ENCODE peak calls at places on chromosomes 13 and 19, in five cellular contexts. K is IMR-90, A is mesendoderm, B is neuronal stem cell, Y is mesenchymal stem cell. Q is an unnamed sample.

GRCh38 chr19:1750343-1751021 is 2.8 kb upstream of the ONECUT3 start:
- DNase-seq in K (no peak), B (no peak), A (no peak), Y (no peak), Q (no peak)

GRCh38 chr19:21492932-21493906 is 12.2 kb upstream of the ZNF429 start:
- DNase-seq in B (no peak), K (no peak), A (no peak), Y (no peak), Q (no peak)

GRCh38 chr19:48480151-48480475 is 10.9 kb downstream of the CYTH2 start:
- DNase-seq in Y (no peak), A (no peak), B (no peak), K (no peak), Q (no peak)

GRCh38 chr13:99376132-99376531 is 68.9 kb upstream of the GPR183 start:
- DNase-seq in B (no peak), K (no peak), Y (no peak), A (no peak), Q (no peak)

GRCh38 chr13:70218618-70219017 is 110.4 kb upstream of the KLHL1 start:
- DNase-seq in Y (no peak), K (no peak), B (no peak), A (no peak), Q (no peak)

GRCh38 chr19:383922-384800 is 24.8 kb downstream of the C2CD4C start:
- DNase-seq in Y (peak), A (peak), B (no peak), K (no peak), Q (peak)

GRCh38 chr13:62512194-62513141 is 1096.8 kb upstream of the PCDH20 start:
- DNase-seq in Y (peak), A (peak), K (peak), B (peak), Q (peak)

GRCh38 chr13:92461831-92462230 is 764.8 kb upstream of the GPC6 start:
- DNase-seq in Y (no peak), A (no peak), B (no peak), K (no peak), Q (no peak)

GRCh38 chr19:56104423-56104822 is 16.7 kb downstream of the ZNF787 start:
- DNase-seq in K (no peak), A (no peak), B (no peak), Y (no peak), Q (no peak)

GRCh38 chr13:73898276-73898675 is 235.9 kb downstream of the KLF12 start:
- DNase-seq in A (no peak), K (no peak), B (no peak), Y (peak), Q (no peak)

GRCh38 chr13:34155931-34156607 is 338.1 kb downstream of the RFC3 start:
- DNase-seq in Y (peak), K (peak), A (peak), B (no peak), Q (no peak)

GRCh38 chr13:99375806-99376080 is 68.5 kb upstream of the GPR183 start:
- DNase-seq in A (no peak), Y (no peak), K (no peak), B (no peak), Q (no peak)

GRCh38 chr19:31553112-31553843 is 204.0 kb upstream of the TSHZ3 start:
- DNase-seq in B (no peak), A (no peak), K (no peak), Y (no peak), Q (no peak)

GRCh38 chr19:4075373-4075772 is 8.7 kb upstream of the ZBTB7A start:
- DNase-seq in K (no peak), Y (no peak), A (no peak), B (no peak), Q (no peak)

GRCh38 chr13:48403151-48403631 is 9.7 kb downstream of the LPAR6 start:
- DNase-seq in B (no peak), K (peak), Y (peak), A (no peak), Q (no peak)

DNA sequence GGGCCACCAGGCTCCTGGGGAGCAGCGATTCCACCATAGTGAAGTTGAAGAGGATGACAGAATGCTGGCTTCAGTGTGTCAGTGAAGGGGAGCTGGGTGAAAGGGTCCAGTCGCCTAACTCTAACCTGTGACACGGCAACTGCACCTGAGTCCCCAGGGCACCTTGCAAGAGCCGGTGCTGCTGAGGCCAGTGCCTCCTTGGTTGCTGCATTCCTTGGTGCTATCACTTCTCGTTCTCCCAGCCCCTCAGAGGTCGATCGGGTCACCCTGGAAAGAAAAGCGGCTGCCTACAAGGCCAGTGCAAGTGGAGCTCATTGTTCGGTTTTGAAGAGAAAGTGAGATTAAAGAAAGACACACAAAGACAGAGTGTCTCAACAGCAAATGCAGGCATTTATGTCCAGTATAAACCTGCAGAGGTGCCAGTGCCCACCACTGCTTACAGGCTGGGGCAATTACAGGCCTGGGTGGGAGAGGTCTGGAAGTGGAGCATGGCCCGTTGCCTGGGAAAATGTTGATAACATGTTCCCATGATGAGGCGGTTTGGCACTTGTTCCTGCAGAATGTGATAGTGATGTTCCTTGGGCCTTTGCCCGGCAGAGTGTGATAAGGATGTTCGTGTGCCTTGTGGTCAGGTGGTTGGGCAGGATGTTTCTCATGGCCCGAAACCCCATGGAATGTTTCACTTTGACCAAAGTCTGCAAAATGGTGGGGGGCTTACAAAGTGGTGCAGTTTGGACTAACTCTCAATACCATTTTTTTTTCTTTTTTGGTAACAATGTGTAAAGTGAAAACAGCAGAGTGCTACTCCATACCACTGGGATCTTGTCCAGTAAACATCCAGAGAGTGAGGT is 5.3 kb downstream of the FPR3 start:
- DNase-seq in K (peak), B (no peak), Y (no peak), A (no peak), Q (no peak)
- H3K4me2 ChIP-seq in K (peak), B (no peak), Y (no peak), A (no peak), Q (no peak)

GRCh38 chr19:16462757-16463250 is 9.0 kb downstream of the EPS15L1 start:
- DNase-seq in K (peak), A (no peak), Y (peak), B (no peak), Q (no peak)

GRCh38 chr19:16463991-16464575 is 7.7 kb downstream of the EPS15L1 start:
- DNase-seq in Y (peak), A (peak), B (no peak), K (peak), Q (no peak)

GRCh38 chr19:16465239-16465638 is 6.5 kb downstream of the EPS15L1 start:
- DNase-seq in Y (no peak), B (no peak), K (no peak), A (no peak), Q (no peak)

GRCh38 chr19:16461630-16462051 is 10.1 kb downstream of the EPS15L1 start:
- DNase-seq in Y (no peak), B (no peak), K (no peak), A (no peak), Q (no peak)

DNA sequence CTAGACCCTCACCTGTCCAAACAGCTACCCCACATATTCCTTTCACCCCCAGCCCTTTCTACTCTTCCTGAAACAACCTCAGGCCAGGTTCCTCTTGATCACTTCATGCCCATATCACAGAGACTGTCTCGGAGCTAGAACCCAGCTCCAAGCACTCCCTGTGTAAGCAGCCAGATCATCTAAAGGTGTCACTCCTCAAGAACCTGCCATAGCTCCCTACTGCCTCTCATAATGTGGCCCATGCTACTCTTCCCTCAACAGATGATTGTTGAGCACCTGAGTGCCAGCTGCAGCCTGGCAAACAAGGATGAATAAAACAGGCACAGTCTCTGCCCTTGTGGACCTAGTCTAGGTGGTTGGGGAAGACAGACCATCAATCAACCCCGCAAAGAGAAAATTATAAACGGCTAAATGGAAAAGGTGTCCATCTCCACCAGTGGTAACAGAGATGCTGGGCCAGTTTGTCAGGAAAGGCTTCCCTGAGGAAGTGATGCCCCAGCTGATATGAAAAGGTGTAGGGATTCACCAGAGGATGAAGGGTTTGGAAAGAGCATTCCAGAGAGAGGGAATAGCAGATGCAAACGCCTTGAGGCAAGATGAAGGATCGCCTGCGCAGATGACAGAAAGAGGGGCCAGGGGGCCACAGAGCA is 8.3 kb downstream of the EPS15L1 start:
- DNase-seq in A (no peak), Y (no peak), K (no peak), B (no peak), Q (no peak)
- H2BK15ac ChIP-seq in A (no peak), Y (no peak), K (no peak), B (no peak), Q (no peak)

GRCh38 chr13:83929147-83929546 is 46.9 kb upstream of the SLITRK1 start:
- DNase-seq in A (no peak), Y (no peak), B (no peak), K (no peak), Q (no peak)
- H3K4me2 ChIP-seq in A (no peak), Y (no peak), B (no peak), K (no peak), Q (no peak)

DNA sequence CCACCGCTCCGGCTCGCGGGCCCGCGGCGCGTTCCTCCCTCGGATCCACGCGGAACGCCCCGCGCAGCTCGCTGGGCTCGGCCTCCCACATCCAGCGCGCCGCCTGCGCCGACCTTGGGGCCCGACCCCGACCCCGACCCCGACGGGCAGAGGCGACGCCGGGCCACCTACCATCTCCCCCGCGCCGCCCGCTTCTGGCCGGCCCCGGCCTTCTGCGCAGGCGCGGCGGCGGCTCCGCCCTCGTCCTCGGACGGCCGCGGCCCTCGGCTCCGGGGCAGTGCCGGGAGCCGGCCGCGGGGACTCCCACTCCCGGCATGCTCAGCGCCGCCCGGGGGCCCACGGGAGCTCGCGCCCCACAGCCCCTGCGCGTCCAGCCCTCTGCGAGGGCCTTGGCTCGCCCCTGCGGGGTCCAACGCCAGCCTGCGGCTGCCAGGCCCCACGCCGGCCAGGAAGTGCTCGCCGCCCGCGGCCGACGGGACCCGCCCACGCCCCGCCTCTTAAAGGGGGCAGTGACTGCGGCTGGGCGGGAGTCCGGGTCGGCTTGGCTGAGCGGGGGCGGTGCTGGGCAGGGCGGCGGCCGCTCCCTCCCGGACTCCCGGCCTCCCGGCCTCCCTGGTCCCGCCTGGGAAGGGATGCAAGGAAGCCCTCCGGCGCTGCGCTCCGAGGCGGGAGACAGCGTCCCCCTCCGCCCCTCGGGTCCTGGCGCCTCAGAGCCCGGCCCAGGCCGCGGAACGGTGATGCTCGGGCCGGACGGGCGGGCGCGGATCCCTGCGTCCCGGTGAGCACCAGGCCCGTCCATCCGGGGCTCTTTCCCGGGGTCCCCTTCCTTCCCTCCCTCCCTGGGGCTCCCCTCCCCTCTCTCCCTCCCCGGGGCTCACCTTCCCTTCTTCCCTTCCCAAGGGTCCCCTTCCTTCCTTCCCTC is at the start of gene DCUN1D2:
- DNase-seq in Y (peak), B (peak), K (peak), A (peak), Q (peak)
- H2BK15ac ChIP-seq in Y (peak), B (peak), K (no peak), A (no peak), Q (no peak)

GRCh38 chr13:30375436-30375835 is 46.9 kb upstream of the UBE2L5 start:
- DNase-seq in A (no peak), Y (no peak), K (no peak), B (no peak), Q (no peak)

GRCh38 chr13:30373727-30374126 is 48.6 kb upstream of the UBE2L5 start:
- DNase-seq in A (no peak), B (no peak), K (no peak), Y (no peak), Q (no peak)

GRCh38 chr13:30381049-30381448 is 41.2 kb upstream of the UBE2L5 start:
- DNase-seq in Y (no peak), K (no peak), B (no peak), A (no peak), Q (no peak)

GRCh38 chr13:30376426-30377311 is 45.6 kb upstream of the UBE2L5 start:
- DNase-seq in A (no peak), K (no peak), Y (no peak), B (no peak), Q (no peak)

DNA sequence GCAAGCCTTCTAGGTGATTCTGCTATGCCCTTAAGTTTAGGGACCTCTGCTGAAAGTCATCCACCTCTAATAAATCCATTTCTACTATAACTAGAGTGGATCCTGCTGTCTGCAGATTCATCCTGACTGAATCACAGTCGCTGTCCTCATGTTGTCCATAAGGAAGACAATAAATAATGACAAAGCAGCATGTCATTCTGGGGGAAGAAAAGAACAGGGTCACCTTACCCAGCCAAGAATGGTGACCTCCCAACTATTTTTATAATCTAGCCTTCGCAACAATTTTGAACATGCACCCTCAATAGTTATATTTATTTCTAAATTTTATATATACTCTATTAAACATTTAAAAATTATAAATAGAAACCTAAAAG is 45.0 kb upstream of the UBE2L5 start:
- DNase-seq in Y (no peak), A (no peak), B (no peak), K (no peak), Q (no peak)
- H3K4me2 ChIP-seq in Y (no peak), A (no peak), B (no peak), K (no peak), Q (no peak)

GRCh38 chr19:10685210-10685609 is 16.0 kb upstream of the QTRT1 start:
- DNase-seq in Y (no peak), A (no peak), K (no peak), B (no peak), Q (no peak)

GRCh38 chr19:10681658-10682057 is 19.6 kb upstream of the QTRT1 start:
- DNase-seq in B (no peak), K (no peak), A (no peak), Y (no peak), Q (no peak)

GRCh38 chr19:10682397-10683063 is 18.7 kb upstream of the QTRT1 start:
- DNase-seq in K (no peak), B (no peak), Y (no peak), A (no peak), Q (no peak)

GRCh38 chr19:10683582-10683981 is 17.7 kb upstream of the QTRT1 start:
- DNase-seq in Y (no peak), B (no peak), A (no peak), K (no peak), Q (no peak)

DNA sequence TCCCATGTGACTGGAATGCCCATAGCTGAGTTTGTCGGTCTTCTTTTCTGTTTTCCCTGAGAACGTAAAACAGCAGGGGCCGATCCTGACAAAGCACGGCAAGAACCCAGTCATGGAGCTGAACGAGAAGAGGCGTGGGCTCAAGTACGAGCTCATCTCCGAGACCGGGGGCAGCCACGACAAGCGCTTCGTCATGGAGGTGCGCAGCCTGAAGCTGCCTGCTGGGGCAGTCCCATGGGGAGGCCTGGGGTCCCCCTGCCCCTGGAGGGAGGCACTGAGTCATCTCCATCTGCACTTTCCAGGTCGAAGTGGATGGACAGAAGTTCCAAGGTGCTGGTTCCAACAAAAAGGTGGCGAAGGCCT is 18.2 kb upstream of the QTRT1 start:
- DNase-seq in Y (no peak), A (peak), B (no peak), K (no peak), Q (no peak)
- H2BK15ac ChIP-seq in Y (no peak), A (no peak), B (no peak), K (no peak), Q (no peak)

Q was measured in H9.